ENCODE peak calls at places on chromosomes 11 and 22, in four cellular contexts. I is GM12878, G is endothelial cell of umbilical vein, D is suprapubic skin. O is an unnamed sample.

GRCh38 chr11:7656704-7657103 is 16.6 kb downstream of the CYB5R2 start:
- DNase-seq in I (no peak), G (no peak), D (no peak), O (no peak)

GRCh38 chr11:81246937-81247336 is 1486.7 kb downstream of the FAM181B start:
- DNase-seq in I (no peak), G (no peak), D (no peak), O (no peak)

GRCh38 chr11:110425751-110426545 is 3.8 kb upstream of the FDX1 start:
- DNase-seq in I (no peak), G (no peak), D (no peak), O (no peak)

GRCh38 chr22:46528121-46528610 is 9.3 kb downstream of the CELSR1 start:
- DNase-seq in I (no peak), G (peak; percentile 27), D (no peak), O (no peak)

GRCh38 chr11:112128483-112129121 is 35.3 kb downstream of the IL18 start:
- DNase-seq in I (no peak), G (peak; percentile 53), D (no peak), O (no peak)

GRCh38 chr11:95435628-95436353 is 204.8 kb upstream of the SESN3 start:
- DNase-seq in I (no peak), G (no peak), D (no peak), O (no peak)

GRCh38 chr22:48262596-48263430 is 1500.4 kb downstream of the TBC1D22A start:
- DNase-seq in I (no peak), G (no peak), D (peak; percentile 28), O (no peak)

GRCh38 chr11:44573333-44573732 is 7.9 kb downstream of the CD82 start:
- DNase-seq in I (no peak), G (no peak), D (no peak), O (no peak)

GRCh38 chr11:11537372-11537771 is 84.4 kb downstream of the GALNT18 start:
- DNase-seq in I (no peak), G (no peak), D (no peak), O (no peak)

GRCh38 chr11:125174686-125175085 is 10.1 kb downstream of the PKNOX2 start:
- DNase-seq in I (no peak), G (no peak), D (no peak), O (no peak)

GRCh38 chr22:35406443-35406842 is 6.5 kb downstream of the MCM5 start:
- DNase-seq in I (no peak), G (no peak), D (no peak), O (no peak)
- TF ChIP-seq POLR2AphosphoS5 in I (no peak), G (no peak), D (no peak), O (no peak)

DNA sequence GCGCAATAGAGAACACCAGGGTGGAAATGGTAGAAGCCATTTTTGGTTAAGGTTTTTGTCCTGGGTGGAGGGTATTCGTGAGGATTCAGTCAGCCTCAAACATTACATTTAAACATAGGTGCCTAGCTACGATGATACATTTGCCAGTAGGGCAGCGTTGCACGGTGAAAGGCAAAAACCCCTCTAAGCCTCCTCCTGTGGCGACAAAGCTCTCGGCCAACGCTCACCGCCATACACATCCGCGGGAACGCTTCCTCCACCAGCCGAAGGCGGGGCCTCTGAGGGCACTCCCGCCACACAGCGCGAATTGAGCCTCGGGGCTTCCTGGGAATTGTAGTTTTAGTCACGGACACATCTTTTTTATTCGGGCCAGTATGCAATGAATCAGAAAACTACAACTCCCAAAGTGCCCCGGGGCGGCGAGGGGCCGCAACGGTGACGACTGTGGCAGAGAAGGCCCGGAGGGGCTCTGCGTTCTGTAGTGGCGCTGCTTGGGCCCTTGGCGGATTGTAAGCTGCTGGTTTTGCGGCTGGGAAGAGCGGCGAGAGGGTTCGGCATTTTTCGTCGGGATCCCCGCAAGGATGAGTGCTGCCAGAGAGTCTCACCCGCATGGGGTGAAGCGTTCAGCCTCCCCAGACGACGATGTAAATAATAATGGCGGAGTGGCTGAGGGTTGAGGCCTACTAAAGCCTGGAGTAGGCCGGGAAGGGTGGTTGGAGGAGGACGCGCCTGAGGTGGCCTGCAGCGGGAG is at the start of gene C11orf58:
- DNase-seq in I (peak; percentile 88), G (peak; percentile 99), D (peak; percentile 96), O (peak; percentile 62)
- TF ChIP-seq POLR2A in I (peak; percentile 98), G (peak; percentile 92), D (peak; percentile 95), O (peak; percentile 97)

DNA sequence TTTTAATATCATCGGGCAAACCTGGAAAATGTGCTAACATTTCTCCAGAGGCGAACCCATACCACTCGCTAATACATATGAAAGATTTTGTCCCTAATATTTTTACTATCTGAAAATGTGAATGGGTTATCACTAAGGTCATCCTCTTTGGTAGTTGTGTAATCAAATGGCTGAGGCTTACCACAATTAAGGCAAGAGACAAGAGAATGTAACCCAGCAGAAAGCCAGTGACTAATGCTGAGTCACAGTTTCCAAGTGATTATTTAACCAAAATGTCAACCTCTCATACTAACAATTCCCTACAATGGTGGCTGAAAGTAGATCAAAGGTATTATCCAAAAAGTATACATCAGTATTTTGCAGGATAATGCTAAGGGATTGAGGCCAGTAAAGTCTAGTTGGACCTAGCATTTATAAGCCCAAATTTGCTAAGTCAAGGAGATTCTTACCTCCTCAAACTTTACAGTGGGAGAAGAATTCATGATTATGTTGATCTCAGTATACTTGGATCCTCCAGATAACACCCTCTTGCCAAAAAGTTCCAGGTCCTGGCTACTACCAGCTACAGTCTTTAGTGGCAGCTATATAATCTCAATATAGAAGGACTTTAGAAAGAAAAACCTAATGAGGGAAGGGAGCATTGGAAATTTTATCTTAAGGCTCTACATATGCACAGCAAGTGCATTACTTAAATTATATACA is 25.6 kb downstream of the SIK3 start:
- DNase-seq in I (peak; percentile 45), G (peak; percentile 90), D (no peak), O (no peak)
- TF ChIP-seq POLR2AphosphoS5 in I (no peak), G (peak; percentile 76), D (no peak), O (no peak)

GRCh38 chr22:37199103-37199838 is 11.2 kb upstream of the C1QTNF6 start:
- DNase-seq in I (peak; percentile 98), G (peak; percentile 99), D (peak; percentile 99), O (peak; percentile 98)
- TF ChIP-seq POLR2A in I (peak; percentile 95), G (peak; percentile 95), D (peak; percentile 94), O (peak; percentile 92)

GRCh38 chr11:67504950-67505561 is at the start of gene PITPNM1:
- DNase-seq in I (no peak), G (no peak), D (no peak), O (peak; percentile 90)
- TF ChIP-seq POLR2AphosphoS5 in I (no peak), G (peak; percentile 23), D (no peak), O (no peak)

GRCh38 chr22:50250555-50251471 is at the start of gene HDAC10:
- DNase-seq in I (peak; percentile 40), G (peak; percentile 76), D (no peak), O (peak; percentile 94)
- TF ChIP-seq POLR2A in I (peak; percentile 88), G (peak; percentile 68), D (no peak), O (peak; percentile 67)

GRCh38 chr11:75351541-75352416 is at the start of gene ARRB1:
- DNase-seq in I (no peak), G (no peak), D (no peak), O (no peak)

GRCh38 chr11:75350743-75351540 is 519 bp downstream of the ARRB1 start:
- DNase-seq in I (no peak), G (peak; percentile 60), D (no peak), O (no peak)

GRCh38 chr11:75350122-75350742 is 1.2 kb downstream of the ARRB1 start:
- DNase-seq in I (no peak), G (no peak), D (no peak), O (no peak)

GRCh38 chr11:75347781-75348613 is 3.5 kb downstream of the ARRB1 start:
- DNase-seq in I (no peak), G (peak; percentile 94), D (no peak), O (no peak)

DNA sequence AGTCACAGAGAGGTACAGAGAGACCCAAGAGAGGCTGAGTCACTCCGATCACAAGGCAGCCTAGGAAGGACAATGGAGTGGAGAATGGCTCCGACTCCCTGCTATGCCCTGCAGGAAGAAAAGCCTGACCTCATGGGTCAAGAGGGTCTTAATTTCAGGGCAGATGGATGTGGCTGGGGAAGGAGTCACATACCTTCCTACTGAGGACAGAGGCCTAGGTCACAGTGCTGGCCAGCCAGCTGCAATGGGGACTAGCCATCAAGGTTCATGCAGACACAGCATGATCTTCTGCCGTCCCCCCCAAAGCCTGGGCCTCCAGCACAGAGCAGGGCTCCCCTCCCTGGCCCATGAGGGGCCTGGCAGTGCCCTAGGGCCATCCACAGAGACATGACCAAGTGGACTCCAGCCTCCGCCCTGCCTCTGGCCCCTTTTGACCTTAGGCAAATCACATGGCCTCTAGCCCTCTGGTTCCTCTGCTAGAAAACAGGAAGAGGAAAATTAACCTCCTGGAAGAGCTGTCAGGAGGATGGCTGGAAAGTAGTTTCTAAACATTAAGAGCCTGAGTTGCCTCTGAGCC is 1.8 kb downstream of the ARRB1 start:
- DNase-seq in I (no peak), G (peak; percentile 59), D (no peak), O (no peak)
- TF ChIP-seq POLR2AphosphoS5 in I (no peak), G (peak; percentile 26), D (no peak), O (no peak)

GRCh38 chr11:535519-536454 is at the start of gene HRAS:
- DNase-seq in I (peak; percentile 59), G (peak; percentile 94), D (peak; percentile 98), O (peak; percentile 100)
- TF ChIP-seq POLR2A in I (peak; percentile 81), G (peak; percentile 87), D (no peak), O (peak; percentile 68)

GRCh38 chr11:104323841-104324240 is 159.9 kb upstream of the PDGFD start:
- DNase-seq in I (no peak), G (no peak), D (no peak), O (no peak)
- TF ChIP-seq POLR2AphosphoS5 in I (no peak), G (no peak), D (no peak), O (no peak)

GRCh38 chr11:46281374-46281831 is 3.9 kb downstream of the CREB3L1 start:
- DNase-seq in I (no peak), G (no peak), D (no peak), O (no peak)
- TF ChIP-seq POLR2A in I (no peak), G (no peak), D (no peak), O (no peak)

O was measured in GM12892.